ENCODE peak calls at places on chromosomes 12 and 14, in eight cellular contexts. N is stimulated activated CD8-positive, alpha-beta memory T cell treated with anti-CD3 and anti-CD28 coated beads, Interleukin-7, amount 100 ng/mL, for 4 hours; F is WERI-Rb-1; V is colonic mucosa; M is stimulated activated CD4-positive, alpha-beta T cell treated with anti-CD3 and anti-CD28 coated beads, Interleukin-4, amount 100 ng/mL, for 48 hours; W is astrocyte of the cerebellum; K is omental fat pad; L is kidney glomerular epithelial cell. Y is an unnamed sample.

GRCh38 chr12:94560416-94561221 is 89.7 kb downstream of the TMCC3 start:
- DNase-seq in N (peak; percentile 3), F (no peak), V (peak; percentile 64), M (no peak), W (peak; percentile 69), K (no peak), L (peak; percentile 4), Y (peak; percentile 42)

GRCh38 chr12:62957233-62957953 is 22.4 kb upstream of the PPM1H start:
- DNase-seq in N (no peak), F (no peak), V (no peak), M (no peak), W (no peak), K (no peak), L (peak; percentile 8), Y (no peak)

GRCh38 chr14:22852599-22852939 is 16.2 kb downstream of the MMP14 start:
- DNase-seq in N (no peak), F (no peak), V (no peak), M (no peak), W (no peak), K (no peak), L (no peak), Y (no peak)

GRCh38 chr14:71711619-71712018 is 220.6 kb upstream of the RGS6 start:
- DNase-seq in N (no peak), F (no peak), V (no peak), M (no peak), W (peak; percentile 70), K (no peak), L (peak; percentile 75), Y (no peak)

GRCh38 chr12:15931590-15932053 is 20.5 kb downstream of the DERA start:
- DNase-seq in N (no peak), F (peak; percentile 21), V (no peak), M (no peak), W (no peak), K (no peak), L (no peak), Y (peak; percentile 15)

GRCh38 chr12:6532051-6532926 is 2.0 kb upstream of the GAPDH start:
- DNase-seq in N (peak; percentile 83), F (peak; percentile 71), V (peak; percentile 62), M (peak; percentile 84), W (peak; percentile 91), K (no peak), L (peak; percentile 94), Y (peak; percentile 43)

GRCh38 chr12:4148418-4149056 is 125.0 kb upstream of the CCND2 start:
- DNase-seq in N (peak; percentile 50), F (no peak), V (peak; percentile 67), M (no peak), W (no peak), K (no peak), L (no peak), Y (peak; percentile 85)

GRCh38 chr12:6536894-6537579 is 2.7 kb downstream of the GAPDH start:
- DNase-seq in N (no peak), F (no peak), V (no peak), M (no peak), W (no peak), K (no peak), L (no peak), Y (peak; percentile 30)

GRCh38 chr12:43221216-43221615 is 330.8 kb downstream of the ADAMTS20 start:
- DNase-seq in N (no peak), F (no peak), V (no peak), M (no peak), W (no peak), K (no peak), L (no peak), Y (no peak)

GRCh38 chr14:75640876-75641275 is 19.8 kb downstream of the ERG28 start:
- DNase-seq in N (no peak), F (no peak), V (no peak), M (no peak), W (no peak), K (no peak), L (no peak), Y (no peak)

GRCh38 chr12:92759634-92760268 is 57.0 kb downstream of the PLEKHG7 start:
- DNase-seq in N (no peak), F (no peak), V (no peak), M (no peak), W (peak; percentile 65), K (no peak), L (peak; percentile 68), Y (no peak)

Y was measured in memory B cell.